ENCODE peak calls at places on chromosomes 5 and 9, in ten cellular contexts. K, N, S, E, D, X, W, F, R and B are unnamed samples.

GRCh38 chr5:176680226-176680563 is 32.9 kb downstream of the TSPAN17 start:
- DNase-seq in K (no peak), N (no peak), S (no peak), E (no peak), D (no peak), X (no peak), W (no peak), F (no peak), R (no peak), B (no peak)

GRCh38 chr5:1471997-1472963 is 27.0 kb upstream of the SLC6A3 start:
- DNase-seq in K (no peak), N (no peak), S (no peak), E (no peak), D (no peak), X (no peak), W (peak; percentile 85), F (no peak), R (no peak), B (no peak)

GRCh38 chr9:120997502-120997901 is 52.6 kb downstream of the C5 start:
- DNase-seq in K (no peak), N (no peak), S (no peak), E (no peak), D (no peak), X (no peak), W (no peak), F (no peak), R (no peak), B (no peak)

GRCh38 chr9:102405218-102405867 is 589.8 kb upstream of the CYLC2 start:
- DNase-seq in K (no peak), N (no peak), S (no peak), E (no peak), D (no peak), X (no peak), W (no peak), F (no peak), R (no peak), B (no peak)

GRCh38 chr5:76483433-76483832 is 80.3 kb downstream of the IQGAP2 start:
- DNase-seq in K (no peak), N (no peak), S (no peak), E (no peak), D (no peak), X (no peak), W (no peak), F (no peak), R (no peak), B (no peak)

GRCh38 chr5:134606726-134607125 is 25.9 kb downstream of the SAR1B start:
- DNase-seq in K (no peak), N (no peak), S (no peak), E (no peak), D (no peak), X (no peak), W (no peak), F (no peak), R (no peak), B (no peak)

GRCh38 chr5:67526793-67527192 is 330.2 kb upstream of the CD180 start:
- DNase-seq in K (no peak), N (no peak), S (no peak), E (no peak), D (no peak), X (no peak), W (no peak), F (no peak), R (no peak), B (no peak)

GRCh38 chr5:139848508-139849100 is 53.0 kb downstream of the PSD2 start:
- DNase-seq in K (peak; percentile 31), N (peak; percentile 24), S (no peak), E (no peak), D (peak; percentile 15), X (no peak), W (peak; percentile 79), F (no peak), R (no peak), B (no peak)

GRCh38 chr9:104108315-104108714 is 14.2 kb downstream of the SMC2 start:
- DNase-seq in K (no peak), N (no peak), S (no peak), E (no peak), D (no peak), X (no peak), W (no peak), F (no peak), R (no peak), B (no peak)

GRCh38 chr5:78497573-78498533 is 137.4 kb downstream of the SCAMP1 start:
- DNase-seq in K (no peak), N (no peak), S (peak; percentile 78), E (no peak), D (no peak), X (no peak), W (no peak), F (no peak), R (no peak), B (no peak)

GRCh38 chr9:113393281-113393680 is 7.8 kb downstream of the ALAD start:
- DNase-seq in K (no peak), N (no peak), S (no peak), E (no peak), D (no peak), X (no peak), W (no peak), F (no peak), R (no peak), B (no peak)

GRCh38 chr5:159518361-159518760 is 188.1 kb upstream of the IL12B start:
- DNase-seq in K (no peak), N (no peak), S (no peak), E (no peak), D (no peak), X (no peak), W (no peak), F (peak; percentile 86), R (no peak), B (no peak)

GRCh38 chr9:119164716-119165115 is 204.5 kb downstream of the BRINP1 start:
- DNase-seq in K (no peak), N (no peak), S (no peak), E (no peak), D (no peak), X (no peak), W (no peak), F (no peak), R (no peak), B (no peak)

GRCh38 chr9:89536618-89537017 is 38.7 kb upstream of the SEMA4D start:
- DNase-seq in K (no peak), N (no peak), S (no peak), E (no peak), D (no peak), X (peak; percentile 43), W (no peak), F (no peak), R (no peak), B (peak; percentile 33)

GRCh38 chr5:67617051-67617450 is 420.5 kb upstream of the CD180 start:
- DNase-seq in K (no peak), N (no peak), S (no peak), E (no peak), D (no peak), X (no peak), W (no peak), F (no peak), R (no peak), B (no peak)

GRCh38 chr9:91255327-91255726 is 106.4 kb downstream of the AUH start:
- DNase-seq in K (no peak), N (no peak), S (no peak), E (no peak), D (no peak), X (no peak), W (no peak), F (peak; percentile 85), R (no peak), B (no peak)

GRCh38 chr9:23769307-23769935 is 56.6 kb downstream of the ELAVL2 start:
- DNase-seq in K (no peak), N (no peak), S (no peak), E (no peak), D (no peak), X (no peak), W (no peak), F (peak; percentile 90), R (no peak), B (no peak)

GRCh38 chr5:180799902-180800801 is 2.5 kb downstream of the MGAT1 start:
- DNase-seq in K (no peak), N (no peak), S (no peak), E (no peak), D (no peak), X (peak; percentile 35), W (no peak), F (peak; percentile 91), R (no peak), B (no peak)

GRCh38 chr5:89560724-89561123 is 677.7 kb upstream of the MEF2C start:
- DNase-seq in K (no peak), N (no peak), S (no peak), E (no peak), D (no peak), X (no peak), W (no peak), F (no peak), R (no peak), B (no peak)

GRCh38 chr5:147483961-147484707 is 25.7 kb downstream of the DPYSL3 start:
- DNase-seq in K (peak; percentile 21), N (no peak), S (peak; percentile 83), E (no peak), D (no peak), X (no peak), W (no peak), F (peak; percentile 97), R (no peak), B (no peak)

GRCh38 chr9:26125693-26126092 is 447.4 kb upstream of the TUSC1 start:
- DNase-seq in K (no peak), N (no peak), S (no peak), E (no peak), D (no peak), X (no peak), W (no peak), F (no peak), R (no peak), B (no peak)

GRCh38 chr9:135987838-135988404 is 26.7 kb upstream of the UBAC1 start:
- DNase-seq in K (no peak), N (no peak), S (no peak), E (no peak), D (no peak), X (no peak), W (no peak), F (no peak), R (no peak), B (no peak)

GRCh38 chr5:170368593-170368992 is 20.6 kb downstream of the KCNMB1 start:
- DNase-seq in K (no peak), N (no peak), S (no peak), E (no peak), D (no peak), X (no peak), W (no peak), F (no peak), R (no peak), B (no peak)

GRCh38 chr9:16964228-16964627 is 93.8 kb upstream of the BNC2 start:
- DNase-seq in K (no peak), N (no peak), S (no peak), E (no peak), D (no peak), X (no peak), W (no peak), F (peak; percentile 99), R (no peak), B (no peak)

GRCh38 chr5:68465133-68465532 is 249.6 kb downstream of the PIK3R1 start:
- DNase-seq in K (no peak), N (no peak), S (no peak), E (no peak), D (no peak), X (peak; percentile 40), W (no peak), F (no peak), R (no peak), B (peak; percentile 82)

GRCh38 chr9:136975624-136976023 is 1.7 kb upstream of the PTGDS start:
- DNase-seq in K (no peak), N (peak; percentile 12), S (no peak), E (no peak), D (no peak), X (no peak), W (no peak), F (no peak), R (no peak), B (peak; percentile 56)

GRCh38 chr5:139268364-139269202 is 25.0 kb upstream of the MATR3 start:
- DNase-seq in K (no peak), N (no peak), S (no peak), E (no peak), D (no peak), X (no peak), W (no peak), F (no peak), R (no peak), B (no peak)

GRCh38 chr9:136013116-136013515 is 51.9 kb upstream of the UBAC1 start:
- DNase-seq in K (no peak), N (no peak), S (no peak), E (no peak), D (no peak), X (no peak), W (peak; percentile 73), F (no peak), R (no peak), B (no peak)